ENCODE peak calls at places on chromosomes 16 and 17, in ten cellular contexts. Q is fibroblast of lung, L is brain microvascular endothelial cell, M is endothelial cell, V is HFF-Myc, S is foreskin fibroblast, W is tibial nerve, N is tibial artery, T is glutamatergic neuron, X is GM06990. G is an unnamed sample.

GRCh38 chr16:69346683-69347082 is 4.9 kb downstream of the TMED6 start:
- DNase-seq in L (no peak), W (no peak), X (no peak), M (no peak), Q (no peak), N (no peak), S (no peak), V (no peak), T (no peak), G (no peak)

GRCh38 chr17:561118-561517 is 153.5 kb downstream of the VPS53 start:
- DNase-seq in X (no peak), N (no peak), M (no peak), W (no peak), Q (peak), V (no peak), S (peak), T (no peak), L (peak), G (peak)

GRCh38 chr17:5644065-5644464 is 59.8 kb upstream of the NLRP1 start:
- DNase-seq in M (no peak), L (no peak), S (no peak), T (no peak), W (no peak), X (no peak), V (no peak), N (no peak), Q (no peak), G (no peak)

GRCh38 chr16:58049697-58050185 is 24.2 kb downstream of the MMP15 start:
- DNase-seq in T (no peak), V (no peak), L (no peak), N (no peak), M (no peak), S (no peak), X (no peak), W (no peak), Q (no peak), G (no peak)

GRCh38 chr16:72561-73537 is at the start of gene RHBDF1:
- DNase-seq in N (no peak), M (peak), W (no peak), V (no peak), L (no peak), T (peak), Q (peak), S (peak), X (no peak), G (peak)

GRCh38 chr17:27295945-27296344 is 2.0 kb downstream of the WSB1 start:
- DNase-seq in T (no peak), W (no peak), S (no peak), L (no peak), Q (no peak), N (no peak), X (no peak), M (no peak), V (no peak), G (no peak)

GRCh38 chr17:74297941-74298340 is 23.9 kb downstream of the DNAI2 start:
- DNase-seq in W (no peak), L (no peak), V (no peak), Q (no peak), N (no peak), T (no peak), S (no peak), M (no peak), X (no peak), G (no peak)

GRCh38 chr16:46568472-46569230 is 52.5 kb downstream of the SHCBP1 start:
- DNase-seq in N (no peak), S (no peak), V (no peak), L (no peak), Q (no peak), W (no peak), T (no peak), M (no peak), X (no peak), G (no peak)

GRCh38 chr16:67207857-67208524 is 9.1 kb downstream of the ELMO3 start:
- DNase-seq in V (peak), T (no peak), S (peak), M (no peak), L (peak), N (no peak), X (no peak), W (no peak), Q (peak), G (no peak)

GRCh38 chr17:73644145-73645049 is at the start of gene SDK2:
- DNase-seq in L (no peak), Q (no peak), M (peak), X (no peak), W (no peak), V (no peak), S (peak), N (no peak), T (peak), G (no peak)

GRCh38 chr16:28543072-28543471 is 4.3 kb upstream of the NUPR1 start:
- DNase-seq in T (no peak), S (no peak), W (no peak), N (peak), V (no peak), L (no peak), Q (no peak), M (no peak), X (no peak), G (no peak)

GRCh38 chr16:64116151-64116550 is 1005.7 kb downstream of the CDH11 start:
- DNase-seq in Q (no peak), L (no peak), N (no peak), X (no peak), T (no peak), W (no peak), S (no peak), M (no peak), V (no peak), G (no peak)

GRCh38 chr16:50371936-50372595 is 3.3 kb upstream of the BRD7 start:
- DNase-seq in X (no peak), Q (peak), M (no peak), N (no peak), L (no peak), T (peak), S (peak), W (no peak), V (no peak), G (no peak)

GRCh38 chr16:57264950-57265371 is 19.5 kb downstream of the PLLP start:
- DNase-seq in W (no peak), Q (no peak), T (no peak), L (no peak), X (no peak), V (no peak), S (no peak), M (no peak), N (no peak), G (no peak)

GRCh38 chr16:4270091-4270490 is 2.7 kb downstream of the TFAP4 start:
- DNase-seq in N (no peak), X (no peak), S (no peak), L (no peak), Q (no peak), M (no peak), W (no peak), V (no peak), T (no peak), G (no peak)

GRCh38 chr16:66189951-66190350 is 176.5 kb upstream of the CDH5 start:
- DNase-seq in V (peak), N (no peak), Q (peak), M (no peak), T (no peak), S (peak), X (no peak), W (no peak), L (peak), G (no peak)

GRCh38 chr17:80785477-80786178 is 206.0 kb upstream of the CHMP6 start:
- DNase-seq in M (no peak), T (no peak), N (no peak), S (no peak), X (no peak), L (no peak), V (no peak), W (no peak), Q (no peak), G (no peak)

GRCh38 chr16:50407351-50407750 is 38.6 kb upstream of the BRD7 start:
- DNase-seq in S (no peak), V (no peak), Q (no peak), N (no peak), X (no peak), W (no peak), M (no peak), T (no peak), L (no peak), G (no peak)

GRCh38 chr16:82814059-82814458 is 187.3 kb downstream of the CDH13 start:
- DNase-seq in T (no peak), N (no peak), S (no peak), L (no peak), M (no peak), X (no peak), W (no peak), Q (no peak), V (no peak), G (no peak)

GRCh38 chr16:19138601-19139000 is 24.8 kb downstream of the ITPRIPL2 start:
- DNase-seq in W (peak), X (no peak), T (no peak), V (peak), L (peak), M (peak), S (peak), N (peak), Q (peak), G (no peak)

GRCh38 chr16:1980026-1980769 is 1.1 kb downstream of the NOXO1 start:
- DNase-seq in M (no peak), L (no peak), V (no peak), Q (no peak), X (no peak), S (peak), T (no peak), W (no peak), N (no peak), G (no peak)

GRCh38 chr16:4618645-4619418 is 4.1 kb upstream of the UBALD1 start:
- DNase-seq in L (no peak), V (no peak), T (no peak), X (no peak), W (no peak), Q (no peak), S (no peak), N (no peak), M (no peak), G (no peak)

GRCh38 chr16:31467151-31467550 is 4.8 kb upstream of the TGFB1I1 start:
- DNase-seq in T (no peak), V (no peak), W (no peak), M (no peak), X (no peak), S (no peak), Q (no peak), N (no peak), L (peak), G (no peak)

GRCh38 chr17:77451271-77451893 is 310.6 kb downstream of the SEC14L1 start:
- DNase-seq in L (peak), W (peak), X (peak), T (peak), S (peak), M (peak), Q (peak), V (no peak), N (no peak), G (peak)

GRCh38 chr17:35244345-35245195 is 1.7 kb downstream of the SLFN5 start:
- DNase-seq in V (peak), X (peak), L (peak), T (peak), W (peak), S (peak), N (peak), M (peak), Q (peak), G (peak)

GRCh38 chr16:80852261-80852872 is 48.0 kb upstream of the CDYL2 start:
- DNase-seq in M (peak), T (peak), Q (peak), W (no peak), V (no peak), N (no peak), X (no peak), S (peak), L (peak), G (peak)

GRCh38 chr17:1362065-1362848 is 37.8 kb downstream of the YWHAE start:
- DNase-seq in V (no peak), Q (no peak), X (no peak), W (no peak), N (no peak), L (no peak), M (no peak), S (no peak), T (no peak), G (no peak)

GRCh38 chr17:40122466-40122943 is 734 bp downstream of the MSL1 start:
- DNase-seq in T (peak), N (no peak), Q (peak), L (no peak), S (peak), V (no peak), W (no peak), X (peak), M (peak), G (peak)
- TF ChIP-seq CTCF in T (no peak), N (no peak), Q (peak), L (peak), S (no peak), V (no peak), W (peak), X (no peak), M (no peak), G (peak)

GRCh38 chr16:15526097-15526496 is 91.7 kb downstream of the BMERB1 start:
- DNase-seq in L (no peak), N (no peak), V (no peak), Q (no peak), S (no peak), X (no peak), W (no peak), T (no peak), M (no peak), G (no peak)
- TF ChIP-seq CTCF in L (no peak), N (no peak), V (no peak), Q (no peak), S (no peak), X (no peak), W (no peak), T (no peak), M (no peak), G (no peak)

GRCh38 chr16:87172632-87173031 is 144.6 kb downstream of the C16orf95 start:
- DNase-seq in N (no peak), S (no peak), L (no peak), T (no peak), M (no peak), V (no peak), X (no peak), W (no peak), Q (no peak), G (no peak)
- TF ChIP-seq CTCF in N (no peak), S (peak), L (peak), T (no peak), M (no peak), V (peak), X (no peak), W (peak), Q (no peak), G (no peak)

GRCh38 chr16:89530401-89531381 is 22.5 kb downstream of the SPG7 start:
- DNase-seq in X (no peak), W (no peak), L (no peak), S (no peak), Q (no peak), M (no peak), V (no peak), T (no peak), N (no peak), G (no peak)

GRCh38 chr16:89529097-89529496 is 20.9 kb downstream of the SPG7 start:
- DNase-seq in M (no peak), X (no peak), Q (no peak), S (no peak), W (no peak), T (no peak), V (no peak), L (no peak), N (no peak), G (no peak)

GRCh38 chr16:89523680-89524344 is 15.6 kb downstream of the SPG7 start:
- DNase-seq in Q (no peak), T (no peak), N (no peak), S (no peak), V (no peak), W (no peak), M (peak), L (no peak), X (no peak), G (no peak)

GRCh38 chr16:89522287-89522686 is 14.1 kb downstream of the SPG7 start:
- DNase-seq in Q (no peak), V (no peak), T (no peak), X (no peak), S (no peak), N (no peak), M (no peak), L (no peak), W (no peak), G (no peak)

GRCh38 chr16:89525146-89525913 is 17.1 kb downstream of the SPG7 start:
- DNase-seq in M (no peak), T (no peak), V (no peak), X (no peak), S (no peak), L (no peak), Q (no peak), N (no peak), W (no peak), G (peak)
- TF ChIP-seq CTCF in M (no peak), T (no peak), V (no peak), X (peak), S (no peak), L (no peak), Q (no peak), N (no peak), W (no peak), G (peak)

DNA sequence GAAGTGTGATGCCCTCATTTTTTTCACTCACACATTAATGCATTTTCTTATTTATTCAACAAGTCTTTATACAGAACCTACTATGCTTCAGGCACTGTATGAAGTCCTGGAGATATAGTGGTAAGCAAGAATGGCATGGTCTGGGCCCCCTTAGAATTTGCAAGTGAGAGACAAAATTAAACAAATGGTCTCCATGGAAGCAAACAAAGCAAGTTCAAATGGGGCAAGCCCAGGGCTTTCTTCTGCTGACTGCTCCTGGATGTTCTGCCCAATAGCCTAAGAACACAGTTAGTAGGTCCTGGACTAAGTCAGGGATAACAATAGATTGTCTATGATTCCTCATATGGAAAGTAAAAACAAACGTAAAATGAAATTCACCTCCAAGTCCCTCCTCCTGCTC is 31.3 kb upstream of the DDX52 start:
- DNase-seq in W (no peak), Q (no peak), S (no peak), T (no peak), X (no peak), N (no peak), V (no peak), L (no peak), M (no peak), G (no peak)
- TF ChIP-seq CTCF in W (no peak), Q (no peak), S (no peak), T (no peak), X (no peak), N (no peak), V (no peak), L (no peak), M (no peak), G (no peak)

GRCh38 chr16:65125871-65126270 is 4.0 kb upstream of the CDH11 start:
- DNase-seq in W (no peak), N (no peak), M (no peak), L (no peak), S (peak), X (no peak), T (no peak), Q (no peak), V (no peak), G (no peak)
- TF ChIP-seq CTCF in W (no peak), N (no peak), M (no peak), L (no peak), S (no peak), X (no peak), T (no peak), Q (no peak), V (no peak), G (no peak)

DNA sequence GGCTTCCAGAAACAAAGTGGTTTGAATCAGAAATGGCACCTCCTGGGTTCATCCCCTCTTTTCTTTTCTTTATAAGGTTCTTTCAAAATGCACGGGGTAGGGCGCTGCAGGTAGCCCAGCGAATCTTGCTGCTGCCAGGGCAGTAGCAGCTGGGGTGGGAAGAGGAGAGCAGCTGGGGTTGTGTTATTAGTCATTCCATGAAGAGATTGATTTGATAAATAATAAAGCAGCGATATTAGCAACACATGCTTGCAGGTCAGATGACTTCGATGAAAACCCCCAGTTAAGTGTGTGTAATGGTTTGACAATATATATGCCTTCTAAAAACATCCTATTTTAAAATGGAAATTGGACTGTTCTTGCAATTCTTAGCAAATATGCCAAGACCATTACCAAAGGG is 200.7 kb downstream of the CCDC182 start:
- DNase-seq in L (no peak), X (no peak), V (no peak), M (no peak), T (no peak), N (no peak), W (no peak), Q (no peak), S (no peak), G (no peak)
- TF ChIP-seq CTCF in L (no peak), X (no peak), V (no peak), M (no peak), T (no peak), N (no peak), W (no peak), Q (no peak), S (no peak), G (no peak)

GRCh38 chr17:61000911-61001310 is 323.3 kb downstream of the BCAS3 start:
- DNase-seq in Q (peak), N (no peak), L (peak), S (peak), T (no peak), X (no peak), W (no peak), M (no peak), V (peak), G (no peak)
- TF ChIP-seq CTCF in Q (peak), N (no peak), L (peak), S (peak), T (no peak), X (no peak), W (peak), M (no peak), V (peak), G (no peak)

G was measured in GM10248.